ENCODE peak calls at places on chromosome 21, in ten cellular contexts. One of them, this sample, is unnamed. For H3K27me3, the result is how much of the 10 kb centered on the place peaks cover.

GRCh38 chr21:40049959-40050290 is 182.7 kb downstream of the PCP4 start:
- DNase-seq in mammary epithelial cell: no peak
- DNase-seq in H9: peak
- DNase-seq in IMR-90: no peak
- DNase-seq in stomach: no peak
- DNase-seq in lung: no peak
- DNase-seq in Panc1: no peak
- DNase-seq in cardiac muscle cell: no peak
- DNase-seq in tibial nerve: no peak
- DNase-seq in prostate gland: no peak
- DNase-seq in this sample: no peak

GRCh38 chr21:31553926-31554325 is 105.6 kb upstream of the SOD1 start:
- DNase-seq in mammary epithelial cell: no peak
- DNase-seq in H9: no peak
- DNase-seq in IMR-90: no peak
- DNase-seq in stomach: no peak
- DNase-seq in lung: no peak
- DNase-seq in Panc1: no peak
- DNase-seq in cardiac muscle cell: no peak
- DNase-seq in tibial nerve: no peak
- DNase-seq in prostate gland: no peak
- DNase-seq in this sample: no peak

GRCh38 chr21:18548249-18548648 is 144.7 kb upstream of the TMPRSS15 start:
- DNase-seq in mammary epithelial cell: no peak
- DNase-seq in H9: no peak
- DNase-seq in IMR-90: no peak
- DNase-seq in stomach: no peak
- DNase-seq in lung: no peak
- DNase-seq in Panc1: no peak
- DNase-seq in cardiac muscle cell: no peak
- DNase-seq in tibial nerve: no peak
- DNase-seq in prostate gland: no peak
- DNase-seq in this sample: no peak

GRCh38 chr21:32829504-32829903 is 57.9 kb upstream of the PAXBP1 start:
- DNase-seq in mammary epithelial cell: no peak
- DNase-seq in H9: no peak
- DNase-seq in IMR-90: no peak
- DNase-seq in stomach: no peak
- DNase-seq in lung: no peak
- DNase-seq in Panc1: no peak
- DNase-seq in cardiac muscle cell: no peak
- DNase-seq in tibial nerve: no peak
- DNase-seq in prostate gland: no peak
- DNase-seq in this sample: no peak

GRCh38 chr21:26169061-26169610 is 1.4 kb downstream of the APP start:
- DNase-seq in mammary epithelial cell: peak
- DNase-seq in H9: peak
- DNase-seq in IMR-90: peak
- DNase-seq in stomach: peak
- DNase-seq in lung: peak
- DNase-seq in Panc1: no peak
- DNase-seq in cardiac muscle cell: peak
- DNase-seq in tibial nerve: peak
- DNase-seq in prostate gland: peak
- DNase-seq in this sample: peak

GRCh38 chr21:25366116-25366515 is 241.2 kb downstream of the MRPL39 start:
- DNase-seq in mammary epithelial cell: no peak
- DNase-seq in H9: no peak
- DNase-seq in IMR-90: no peak
- DNase-seq in stomach: no peak
- DNase-seq in lung: no peak
- DNase-seq in Panc1: no peak
- DNase-seq in cardiac muscle cell: no peak
- DNase-seq in tibial nerve: no peak
- DNase-seq in prostate gland: no peak
- DNase-seq in this sample: no peak

GRCh38 chr21:28639742-28640141 is 352.9 kb downstream of the LTN1 start:
- DNase-seq in mammary epithelial cell: peak
- DNase-seq in H9: no peak
- DNase-seq in IMR-90: no peak
- DNase-seq in stomach: no peak
- DNase-seq in lung: no peak
- DNase-seq in Panc1: no peak
- DNase-seq in cardiac muscle cell: no peak
- DNase-seq in tibial nerve: no peak
- DNase-seq in prostate gland: no peak
- DNase-seq in this sample: no peak

GRCh38 chr21:28387220-28387619 is 605.5 kb downstream of the LTN1 start:
- DNase-seq in mammary epithelial cell: no peak
- DNase-seq in H9: no peak
- DNase-seq in IMR-90: no peak
- DNase-seq in stomach: no peak
- DNase-seq in lung: no peak
- DNase-seq in Panc1: no peak
- DNase-seq in cardiac muscle cell: no peak
- DNase-seq in tibial nerve: no peak
- DNase-seq in prostate gland: no peak
- DNase-seq in this sample: no peak

GRCh38 chr21:28828981-28829380 is 163.7 kb downstream of the LTN1 start:
- DNase-seq in mammary epithelial cell: no peak
- DNase-seq in H9: no peak
- DNase-seq in IMR-90: no peak
- DNase-seq in stomach: no peak
- DNase-seq in lung: no peak
- DNase-seq in Panc1: no peak
- DNase-seq in cardiac muscle cell: no peak
- DNase-seq in tibial nerve: no peak
- DNase-seq in prostate gland: no peak
- DNase-seq in this sample: no peak

GRCh38 chr21:31447477-31447876 is 103.4 kb upstream of the TIAM1 start:
- DNase-seq in mammary epithelial cell: no peak
- DNase-seq in H9: no peak
- DNase-seq in IMR-90: peak
- DNase-seq in stomach: no peak
- DNase-seq in lung: no peak
- DNase-seq in Panc1: no peak
- DNase-seq in cardiac muscle cell: no peak
- DNase-seq in tibial nerve: no peak
- DNase-seq in prostate gland: no peak
- DNase-seq in this sample: no peak

GRCh38 chr21:26965567-26966359 is 1.1 kb downstream of the ADAMTS5 start:
- DNase-seq in mammary epithelial cell: peak
- DNase-seq in H9: peak
- DNase-seq in IMR-90: peak
- DNase-seq in stomach: peak
- DNase-seq in lung: no peak
- DNase-seq in Panc1: no peak
- DNase-seq in cardiac muscle cell: peak
- DNase-seq in tibial nerve: no peak
- DNase-seq in prostate gland: no peak
- DNase-seq in this sample: peak

GRCh38 chr21:32794643-32795042 is 23.1 kb upstream of the PAXBP1 start:
- DNase-seq in mammary epithelial cell: peak
- DNase-seq in H9: no peak
- DNase-seq in IMR-90: no peak
- DNase-seq in stomach: no peak
- DNase-seq in lung: no peak
- DNase-seq in Panc1: no peak
- DNase-seq in cardiac muscle cell: no peak
- DNase-seq in tibial nerve: no peak
- DNase-seq in prostate gland: no peak
- DNase-seq in this sample: no peak

GRCh38 chr21:26460621-26461020 is 112.5 kb downstream of the CYYR1 start:
- DNase-seq in mammary epithelial cell: no peak
- DNase-seq in H9: no peak
- DNase-seq in IMR-90: no peak
- DNase-seq in stomach: no peak
- DNase-seq in lung: no peak
- DNase-seq in Panc1: no peak
- DNase-seq in cardiac muscle cell: no peak
- DNase-seq in tibial nerve: no peak
- DNase-seq in prostate gland: no peak
- DNase-seq in this sample: no peak

GRCh38 chr21:28393279-28393678 is 599.4 kb downstream of the LTN1 start:
- DNase-seq in mammary epithelial cell: peak
- DNase-seq in H9: no peak
- DNase-seq in IMR-90: peak
- DNase-seq in stomach: peak
- DNase-seq in lung: no peak
- DNase-seq in Panc1: no peak
- DNase-seq in cardiac muscle cell: no peak
- DNase-seq in tibial nerve: no peak
- DNase-seq in prostate gland: no peak
- DNase-seq in this sample: peak

GRCh38 chr21:46455575-46456385 is 2.9 kb upstream of the DIP2A start:
- DNase-seq in mammary epithelial cell: peak
- DNase-seq in H9: no peak
- DNase-seq in IMR-90: peak
- DNase-seq in stomach: no peak
- DNase-seq in lung: no peak
- DNase-seq in Panc1: no peak
- DNase-seq in cardiac muscle cell: no peak
- DNase-seq in tibial nerve: no peak
- DNase-seq in prostate gland: no peak
- DNase-seq in this sample: no peak

DNA sequence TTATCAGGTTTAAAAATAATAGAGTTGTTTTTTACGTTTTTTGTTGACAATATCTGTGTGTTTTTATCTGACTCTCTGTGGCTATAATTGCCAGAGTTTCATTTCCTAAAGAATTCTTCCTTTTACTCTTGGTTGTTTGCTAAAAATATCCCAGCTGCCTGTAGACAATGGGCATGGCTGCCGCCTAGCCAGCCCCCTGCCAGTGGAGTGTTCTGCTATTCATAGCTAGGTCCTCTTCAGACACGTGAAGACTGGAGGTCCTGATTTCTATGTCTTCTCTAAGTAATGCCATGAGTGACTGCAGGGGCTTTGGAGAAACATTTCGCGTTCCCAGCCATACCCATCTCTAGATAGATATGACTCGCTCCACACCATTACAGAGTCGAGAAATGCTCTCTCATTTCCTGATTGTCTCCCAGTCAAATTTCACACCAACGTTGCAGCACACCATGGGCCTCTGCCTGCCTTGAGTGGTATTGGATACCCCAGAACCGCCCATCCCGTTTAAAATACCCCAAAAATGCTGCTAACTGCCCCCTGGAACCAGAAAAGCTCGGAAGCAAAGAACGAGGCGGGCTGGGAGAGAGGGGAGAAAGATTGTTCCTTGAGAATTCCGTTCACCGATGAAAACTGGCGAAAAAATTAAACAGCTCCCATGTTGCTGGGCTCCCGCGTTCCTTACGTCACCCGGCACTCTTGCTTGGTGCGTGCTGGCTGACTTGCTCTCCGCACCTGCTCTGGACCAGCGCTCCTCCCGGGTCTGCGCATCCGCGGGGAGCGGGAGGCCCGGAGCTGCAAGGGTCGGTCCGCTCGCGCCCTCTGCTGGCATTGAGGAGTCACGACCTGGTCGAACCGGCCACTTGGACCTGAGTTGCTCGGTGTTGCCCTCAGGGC is 99.3 kb upstream of the BACE2 start:
- DNase-seq in mammary epithelial cell: peak
- DNase-seq in H9: peak
- DNase-seq in IMR-90: peak
- DNase-seq in stomach: peak
- DNase-seq in lung: peak
- DNase-seq in Panc1: peak
- DNase-seq in cardiac muscle cell: peak
- DNase-seq in tibial nerve: peak
- DNase-seq in prostate gland: peak
- DNase-seq in this sample: peak
- TF ChIP-seq CTCF in mammary epithelial cell: peak
- TF ChIP-seq CTCF in H9: peak
- TF ChIP-seq CTCF in IMR-90: peak
- TF ChIP-seq CTCF in stomach: no peak
- TF ChIP-seq CTCF in lung: peak
- TF ChIP-seq CTCF in Panc1: peak
- TF ChIP-seq CTCF in cardiac muscle cell: peak
- TF ChIP-seq CTCF in tibial nerve: peak
- TF ChIP-seq CTCF in prostate gland: peak
- TF ChIP-seq CTCF in this sample: peak

GRCh38 chr21:38662224-38662568 is 143.5 kb upstream of the ETS2 start:
- DNase-seq in mammary epithelial cell: no peak
- DNase-seq in H9: no peak
- DNase-seq in IMR-90: no peak
- DNase-seq in stomach: no peak
- DNase-seq in lung: no peak
- DNase-seq in Panc1: no peak
- DNase-seq in cardiac muscle cell: no peak
- DNase-seq in tibial nerve: no peak
- DNase-seq in prostate gland: no peak
- DNase-seq in this sample: no peak
- H3K27me3 ChIP-seq in mammary epithelial cell: under half
- H3K27me3 ChIP-seq in H9: under half
- H3K27me3 ChIP-seq in IMR-90: half or more
- H3K27me3 ChIP-seq in stomach: half or more
- H3K27me3 ChIP-seq in lung: under half
- H3K27me3 ChIP-seq in Panc1: under half
- H3K27me3 ChIP-seq in cardiac muscle cell: half or more
- H3K27me3 ChIP-seq in tibial nerve: half or more
- H3K27me3 ChIP-seq in prostate gland: under half
- H3K27me3 ChIP-seq in this sample: under half

GRCh38 chr21:43712268-43712942 is 6.5 kb upstream of the PDXK start:
- DNase-seq in mammary epithelial cell: peak
- DNase-seq in H9: peak
- DNase-seq in IMR-90: peak
- DNase-seq in stomach: peak
- DNase-seq in lung: peak
- DNase-seq in Panc1: no peak
- DNase-seq in cardiac muscle cell: no peak
- DNase-seq in tibial nerve: no peak
- DNase-seq in prostate gland: peak
- DNase-seq in this sample: peak
- H3K27ac ChIP-seq in mammary epithelial cell: peak
- H3K27ac ChIP-seq in H9: no peak
- H3K27ac ChIP-seq in IMR-90: no peak
- H3K27ac ChIP-seq in stomach: peak
- H3K27ac ChIP-seq in lung: no peak
- H3K27ac ChIP-seq in Panc1: peak
- H3K27ac ChIP-seq in cardiac muscle cell: no peak
- H3K27ac ChIP-seq in tibial nerve: no peak
- H3K27ac ChIP-seq in prostate gland: peak
- H3K27ac ChIP-seq in this sample: peak

DNA sequence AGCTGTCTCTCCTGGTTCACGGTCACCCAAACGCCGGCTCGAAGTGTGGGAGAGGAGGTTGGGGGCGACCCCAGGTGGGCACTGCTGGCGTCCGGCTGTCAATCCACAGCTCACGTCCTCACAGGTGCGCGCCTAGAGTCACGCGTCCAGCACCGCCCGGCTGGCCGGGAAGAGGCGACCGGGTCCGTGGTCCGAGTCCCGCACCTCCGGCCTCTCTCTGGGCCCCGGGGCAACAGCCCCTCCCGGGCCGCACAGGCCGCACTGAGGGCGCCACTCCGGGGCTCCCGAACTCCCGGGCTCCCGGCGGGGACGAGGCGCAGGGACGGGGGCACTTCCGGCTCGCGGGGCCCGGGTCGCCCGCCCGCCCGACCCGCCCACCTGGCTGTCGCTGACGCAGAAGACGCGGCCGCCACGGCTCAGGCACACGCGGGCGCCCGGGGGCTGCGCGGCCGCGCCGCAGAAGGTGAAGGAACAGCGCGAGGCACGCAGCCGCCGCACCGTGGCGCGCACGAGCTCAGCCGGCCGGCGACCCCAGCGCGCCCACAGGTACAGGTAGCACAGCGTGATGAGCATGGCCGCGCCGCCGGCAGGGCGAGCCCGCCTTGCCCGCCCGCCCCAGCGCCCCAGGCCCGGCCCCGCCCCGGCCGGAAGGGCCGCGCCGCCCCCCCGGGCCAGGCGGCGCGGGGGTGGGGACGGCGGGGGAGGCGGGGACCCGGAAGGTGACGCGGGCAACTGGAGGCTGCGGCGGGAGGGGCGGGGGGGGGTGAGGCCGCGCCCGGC is at the start of gene HLCS:
- DNase-seq in mammary epithelial cell: peak
- DNase-seq in H9: peak
- DNase-seq in IMR-90: peak
- DNase-seq in stomach: peak
- DNase-seq in lung: peak
- DNase-seq in Panc1: no peak
- DNase-seq in cardiac muscle cell: peak
- DNase-seq in tibial nerve: peak
- DNase-seq in prostate gland: peak
- DNase-seq in this sample: peak
- TF ChIP-seq CTCF in mammary epithelial cell: peak
- TF ChIP-seq CTCF in H9: peak
- TF ChIP-seq CTCF in IMR-90: peak
- TF ChIP-seq CTCF in stomach: no peak
- TF ChIP-seq CTCF in lung: peak
- TF ChIP-seq CTCF in Panc1: no peak
- TF ChIP-seq CTCF in cardiac muscle cell: no peak
- TF ChIP-seq CTCF in tibial nerve: no peak
- TF ChIP-seq CTCF in prostate gland: peak
- TF ChIP-seq CTCF in this sample: no peak